ENCODE peak calls at places on chromosomes 13 and 19, in seven cellular contexts. One of them, this sample, is unnamed.

GRCh38 chr19:50361290-50362029 is 4.0 kb downstream of the NAPSA start:
- DNase-seq in AG08395: no peak
- DNase-seq in activated CD4-positive, alpha-beta T cell treated with anti-CD3 and anti-CD28 coated beads for 1 hour: no peak
- DNase-seq in fibroblast of lung: no peak
- DNase-seq in hypothalamus: no peak
- DNase-seq in stimulated activated CD4-positive, alpha-beta T cell treated with anti-CD3 and anti-CD28 coated beads, Interleukin-1b, Interleukin-23, amount 100 ng/mL, for 1 hour: no peak
- DNase-seq in RKO: no peak
- DNase-seq in this sample: no peak

GRCh38 chr13:61765940-61766666 is 350.5 kb upstream of the PCDH20 start:
- DNase-seq in hypothalamus: no peak
- DNase-seq in stimulated activated CD4-positive, alpha-beta T cell treated with anti-CD3 and anti-CD28 coated beads, Interleukin-1b, Interleukin-23, amount 100 ng/mL, for 1 hour: no peak
- DNase-seq in activated CD4-positive, alpha-beta T cell treated with anti-CD3 and anti-CD28 coated beads for 1 hour: no peak
- DNase-seq in fibroblast of lung: no peak
- DNase-seq in RKO: no peak
- DNase-seq in AG08395: no peak
- DNase-seq in this sample: no peak

GRCh38 chr13:112836940-112837339 is 132.1 kb upstream of the MCF2L start:
- DNase-seq in activated CD4-positive, alpha-beta T cell treated with anti-CD3 and anti-CD28 coated beads for 1 hour: no peak
- DNase-seq in stimulated activated CD4-positive, alpha-beta T cell treated with anti-CD3 and anti-CD28 coated beads, Interleukin-1b, Interleukin-23, amount 100 ng/mL, for 1 hour: no peak
- DNase-seq in hypothalamus: no peak
- DNase-seq in AG08395: no peak
- DNase-seq in RKO: no peak
- DNase-seq in fibroblast of lung: no peak
- DNase-seq in this sample: no peak

GRCh38 chr19:17473041-17473440 is 2.7 kb downstream of the SLC27A1 start:
- DNase-seq in activated CD4-positive, alpha-beta T cell treated with anti-CD3 and anti-CD28 coated beads for 1 hour: no peak
- DNase-seq in fibroblast of lung: peak
- DNase-seq in RKO: no peak
- DNase-seq in AG08395: peak
- DNase-seq in hypothalamus: no peak
- DNase-seq in stimulated activated CD4-positive, alpha-beta T cell treated with anti-CD3 and anti-CD28 coated beads, Interleukin-1b, Interleukin-23, amount 100 ng/mL, for 1 hour: no peak
- DNase-seq in this sample: peak

GRCh38 chr19:35247526-35248309 is 1.1 kb upstream of the LSR start:
- DNase-seq in AG08395: no peak
- DNase-seq in fibroblast of lung: no peak
- DNase-seq in RKO: peak
- DNase-seq in stimulated activated CD4-positive, alpha-beta T cell treated with anti-CD3 and anti-CD28 coated beads, Interleukin-1b, Interleukin-23, amount 100 ng/mL, for 1 hour: no peak
- DNase-seq in hypothalamus: no peak
- DNase-seq in activated CD4-positive, alpha-beta T cell treated with anti-CD3 and anti-CD28 coated beads for 1 hour: no peak
- DNase-seq in this sample: no peak

GRCh38 chr13:31213681-31214289 is 14.0 kb downstream of the B3GLCT start:
- DNase-seq in stimulated activated CD4-positive, alpha-beta T cell treated with anti-CD3 and anti-CD28 coated beads, Interleukin-1b, Interleukin-23, amount 100 ng/mL, for 1 hour: no peak
- DNase-seq in fibroblast of lung: peak
- DNase-seq in hypothalamus: no peak
- DNase-seq in AG08395: peak
- DNase-seq in activated CD4-positive, alpha-beta T cell treated with anti-CD3 and anti-CD28 coated beads for 1 hour: no peak
- DNase-seq in RKO: no peak
- DNase-seq in this sample: no peak

GRCh38 chr19:40750035-40750284 is 317 bp downstream of the ACTMAP start:
- DNase-seq in RKO: no peak
- DNase-seq in AG08395: no peak
- DNase-seq in activated CD4-positive, alpha-beta T cell treated with anti-CD3 and anti-CD28 coated beads for 1 hour: no peak
- DNase-seq in fibroblast of lung: no peak
- DNase-seq in stimulated activated CD4-positive, alpha-beta T cell treated with anti-CD3 and anti-CD28 coated beads, Interleukin-1b, Interleukin-23, amount 100 ng/mL, for 1 hour: no peak
- DNase-seq in hypothalamus: no peak
- DNase-seq in this sample: no peak

GRCh38 chr13:26600345-26600761 is 42.9 kb downstream of the WASF3 start:
- DNase-seq in fibroblast of lung: peak
- DNase-seq in AG08395: peak
- DNase-seq in RKO: no peak
- DNase-seq in activated CD4-positive, alpha-beta T cell treated with anti-CD3 and anti-CD28 coated beads for 1 hour: no peak
- DNase-seq in hypothalamus: no peak
- DNase-seq in stimulated activated CD4-positive, alpha-beta T cell treated with anti-CD3 and anti-CD28 coated beads, Interleukin-1b, Interleukin-23, amount 100 ng/mL, for 1 hour: no peak
- DNase-seq in this sample: no peak